ENCODE peak calls at places on chromosomes 16 and 17, in ten cellular contexts. C, S, V, U, H, A, B, L, R and Y are unnamed samples.

GRCh38 chr16:21663889-21664647 is at the start of gene OTOA:
- DNase-seq in C (no peak), S (no peak), V (no peak), U (no peak), H (peak), A (peak), B (no peak), L (peak), R (no peak), Y (peak)

GRCh38 chr17:29140631-29141483 is 39.3 kb downstream of the MYO18A start:
- DNase-seq in C (no peak), S (no peak), V (no peak), U (peak), H (peak), A (no peak), B (peak), L (peak), R (no peak), Y (peak)

GRCh38 chr17:10631048-10631700 is 25.9 kb downstream of the MYH3 start:
- DNase-seq in C (no peak), S (no peak), V (peak), U (no peak), H (peak), A (peak), B (peak), L (peak), R (no peak), Y (peak)

GRCh38 chr17:34579979-34580684 is 750 bp downstream of the TMEM132E start:
- DNase-seq in C (no peak), S (no peak), V (peak), U (no peak), H (peak), A (peak), B (peak), L (peak), R (no peak), Y (peak)

GRCh38 chr16:88331989-88332920 is 50.5 kb upstream of the ZNF469 start:
- DNase-seq in C (peak), S (peak), V (peak), U (no peak), H (no peak), A (no peak), B (peak), L (peak), R (no peak), Y (no peak)

GRCh38 chr17:5773942-5774341 is 189.6 kb upstream of the NLRP1 start:
- DNase-seq in C (no peak), S (no peak), V (no peak), U (no peak), H (no peak), A (no peak), B (no peak), L (no peak), R (no peak), Y (no peak)

GRCh38 chr17:57235124-57235523 is 21.2 kb upstream of the MSI2 start:
- DNase-seq in C (no peak), S (no peak), V (no peak), U (no peak), H (no peak), A (no peak), B (no peak), L (no peak), R (no peak), Y (no peak)

GRCh38 chr17:63033142-63033541 is 67.1 kb downstream of the TANC2 start:
- DNase-seq in C (no peak), S (no peak), V (no peak), U (no peak), H (no peak), A (peak), B (no peak), L (no peak), R (no peak), Y (no peak)

GRCh38 chr17:70661342-70662222 is 492.2 kb downstream of the KCNJ2 start:
- DNase-seq in C (no peak), S (no peak), V (peak), U (no peak), H (no peak), A (no peak), B (no peak), L (peak), R (peak), Y (no peak)

GRCh38 chr17:77836557-77837041 is 121.9 kb upstream of the TNRC6C start:
- DNase-seq in C (no peak), S (no peak), V (peak), U (no peak), H (no peak), A (no peak), B (no peak), L (peak), R (no peak), Y (peak)

GRCh38 chr16:72818286-72818845 is 229.6 kb downstream of the ZFHX3 start:
- DNase-seq in C (no peak), S (no peak), V (no peak), U (no peak), H (peak), A (peak), B (peak), L (no peak), R (no peak), Y (no peak)

GRCh38 chr17:1557355-1558095 is 5.1 kb downstream of the PITPNA start:
- DNase-seq in C (no peak), S (no peak), V (no peak), U (no peak), H (no peak), A (no peak), B (no peak), L (peak), R (no peak), Y (no peak)

GRCh38 chr17:61574542-61575351 is 16.3 kb downstream of the NACA2 start:
- DNase-seq in C (no peak), S (no peak), V (peak), U (no peak), H (peak), A (peak), B (peak), L (peak), R (no peak), Y (no peak)

GRCh38 chr16:83995756-83996155 is 27.7 kb downstream of the NECAB2 start:
- DNase-seq in C (no peak), S (no peak), V (no peak), U (no peak), H (peak), A (peak), B (peak), L (peak), R (peak), Y (no peak)

GRCh38 chr17:32382526-32383223 is 32.7 kb downstream of the ZNF207 start:
- DNase-seq in C (no peak), S (no peak), V (no peak), U (no peak), H (no peak), A (no peak), B (no peak), L (no peak), R (no peak), Y (no peak)

GRCh38 chr16:67227567-67227921 is 614 bp downstream of the TMEM208 start:
- DNase-seq in C (no peak), S (no peak), V (no peak), U (no peak), H (no peak), A (no peak), B (no peak), L (no peak), R (no peak), Y (no peak)

GRCh38 chr16:53768593-53768992 is 64.6 kb downstream of the FTO start:
- DNase-seq in C (no peak), S (peak), V (peak), U (no peak), H (no peak), A (no peak), B (no peak), L (peak), R (no peak), Y (no peak)

GRCh38 chr17:79955167-79955549 is 80.5 kb downstream of the TBC1D16 start:
- DNase-seq in C (no peak), S (no peak), V (no peak), U (no peak), H (no peak), A (no peak), B (no peak), L (no peak), R (no peak), Y (no peak)

GRCh38 chr16:85229869-85230416 is 117.7 kb upstream of the CIBAR2 start:
- DNase-seq in C (no peak), S (no peak), V (no peak), U (no peak), H (no peak), A (no peak), B (no peak), L (no peak), R (no peak), Y (no peak)

GRCh38 chr17:64506201-64506575 is at the start of gene DDX5:
- DNase-seq in C (peak), S (no peak), V (peak), U (peak), H (no peak), A (peak), B (peak), L (peak), R (peak), Y (peak)